ENCODE peak calls at places on chromosomes 5 and 9, in ten cellular contexts. Z, S, Q, D, U, V, C, G, H and T are unnamed samples.

GRCh38 chr9:129558551-129559505 is 62.1 kb downstream of the C9orf50 start:
- DNase-seq in H (no peak), Q (no peak), G (no peak), Z (no peak), V (no peak), C (no peak), S (no peak), D (no peak), U (peak), T (peak)

GRCh38 chr5:122141751-122142150 is 12.4 kb downstream of the ZNF474 start:
- DNase-seq in S (no peak), Z (no peak), V (no peak), D (no peak), C (no peak), Q (no peak), U (no peak), H (peak), G (peak), T (no peak)

GRCh38 chr9:89495824-89496555 is 1.9 kb downstream of the SEMA4D start:
- DNase-seq in Q (no peak), G (no peak), Z (no peak), D (no peak), U (no peak), C (no peak), S (no peak), V (no peak), H (no peak), T (peak)

GRCh38 chr5:171418982-171419662 is at the start of gene FGF18:
- DNase-seq in S (no peak), Z (no peak), D (peak), V (no peak), Q (peak), C (peak), G (peak), U (no peak), H (no peak), T (no peak)

GRCh38 chr9:107730691-107731090 is 241.1 kb upstream of the KLF4 start:
- DNase-seq in Z (no peak), V (no peak), S (no peak), D (no peak), U (no peak), C (no peak), Q (no peak), H (no peak), G (no peak), T (no peak)

GRCh38 chr5:164649266-164649665 is 1143.8 kb downstream of the MAT2B start:
- DNase-seq in V (no peak), U (no peak), Z (no peak), D (no peak), C (no peak), Q (no peak), S (no peak), H (peak), G (no peak), T (no peak)

GRCh38 chr9:113187935-113188595 is 33.0 kb downstream of the FKBP15 start:
- DNase-seq in H (peak), Q (peak), D (no peak), U (peak), G (peak), C (no peak), V (peak), S (peak), Z (no peak), T (no peak)

GRCh38 chr5:157252741-157253465 is 13.0 kb upstream of the CYFIP2 start:
- DNase-seq in G (peak), D (peak), H (peak), U (no peak), Q (no peak), C (no peak), V (no peak), S (no peak), Z (peak), T (peak)

GRCh38 chr5:143404416-143405062 is 1.1 kb upstream of the NR3C1 start:
- DNase-seq in Z (peak), Q (no peak), U (peak), S (peak), V (peak), G (peak), C (peak), H (peak), D (peak), T (peak)

GRCh38 chr5:112329429-112330090 is 89.5 kb downstream of the EPB41L4A start:
- DNase-seq in U (no peak), G (no peak), H (no peak), S (no peak), Q (no peak), V (no peak), D (peak), Z (no peak), C (no peak), T (no peak)

GRCh38 chr9:107178302-107178701 is 104.8 kb upstream of the RAD23B start:
- DNase-seq in Z (no peak), C (no peak), Q (no peak), S (no peak), D (no peak), V (no peak), H (no peak), G (peak), U (no peak), T (no peak)

GRCh38 chr9:106864533-106865143 is 1.7 kb downstream of the ZNF462 start:
- DNase-seq in G (peak), Z (no peak), U (no peak), V (no peak), Q (no peak), S (no peak), C (peak), D (no peak), H (no peak), T (no peak)

GRCh38 chr5:27353970-27354369 is 315.6 kb upstream of the CDH9 start:
- DNase-seq in C (no peak), V (no peak), S (no peak), H (no peak), Q (no peak), U (no peak), G (no peak), Z (no peak), D (no peak), T (no peak)

GRCh38 chr5:161481922-161482321 is 64.6 kb downstream of the GABRB2 start:
- DNase-seq in G (no peak), Q (no peak), H (no peak), U (no peak), V (no peak), C (no peak), D (no peak), S (no peak), Z (no peak), T (no peak)

GRCh38 chr5:172765766-172766286 is 5.2 kb downstream of the DUSP1 start:
- DNase-seq in H (no peak), U (no peak), C (no peak), S (peak), Q (no peak), V (no peak), Z (no peak), D (no peak), G (no peak), T (no peak)

GRCh38 chr9:79763861-79764260 is 192.1 kb downstream of the TLE4 start:
- DNase-seq in S (no peak), G (no peak), C (peak), Z (no peak), V (no peak), H (no peak), U (no peak), Q (no peak), D (no peak), T (no peak)

GRCh38 chr5:33931136-33931535 is 5.0 kb upstream of the RXFP3 start:
- DNase-seq in G (no peak), D (no peak), U (no peak), Q (no peak), C (no peak), V (no peak), H (no peak), Z (no peak), S (no peak), T (no peak)

GRCh38 chr9:127876764-127877562 is 512 bp downstream of the AK1 start:
- DNase-seq in D (no peak), U (peak), H (no peak), V (no peak), Z (no peak), G (peak), C (no peak), Q (no peak), S (no peak), T (peak)

GRCh38 chr9:135010363-135010860 is 77.1 kb upstream of the OLFM1 start:
- DNase-seq in H (no peak), D (no peak), V (no peak), C (no peak), U (no peak), S (no peak), G (no peak), Q (no peak), Z (no peak), T (no peak)

GRCh38 chr5:167754501-167754941 is 536.9 kb upstream of the WWC1 start:
- DNase-seq in V (no peak), U (no peak), Q (no peak), C (no peak), S (peak), G (peak), Z (no peak), H (peak), D (no peak), T (peak)

GRCh38 chr9:102428305-102428704 is 566.8 kb upstream of the CYLC2 start:
- DNase-seq in D (no peak), V (no peak), S (no peak), U (no peak), Z (no peak), Q (no peak), C (no peak), H (no peak), G (no peak), T (no peak)

GRCh38 chr5:119358901-119359603 is 3.2 kb downstream of the TNFAIP8 start:
- DNase-seq in Z (no peak), Q (no peak), G (no peak), V (no peak), C (no peak), D (no peak), S (no peak), H (no peak), U (no peak), T (no peak)

GRCh38 chr5:68458416-68458815 is 242.9 kb downstream of the PIK3R1 start:
- DNase-seq in S (no peak), G (no peak), V (no peak), D (peak), Z (no peak), Q (no peak), H (no peak), C (no peak), U (no peak), T (no peak)

GRCh38 chr9:74497750-74498615 is 848 bp downstream of the RORB start:
- DNase-seq in D (peak), U (peak), G (peak), Q (no peak), C (no peak), V (no peak), H (no peak), Z (no peak), S (no peak), T (peak)

GRCh38 chr5:142426676-142427364 is 102.0 kb upstream of the SPRY4 start:
- DNase-seq in V (no peak), S (no peak), Z (no peak), G (no peak), Q (no peak), U (no peak), D (no peak), H (no peak), C (no peak), T (no peak)

GRCh38 chr5:40909233-40909632 is at the start of gene C7:
- DNase-seq in U (no peak), D (no peak), V (no peak), S (no peak), Z (no peak), Q (no peak), H (no peak), C (no peak), G (no peak), T (no peak)

GRCh38 chr5:178114325-178115135 is 1.2 kb downstream of the N4BP3 start:
- DNase-seq in U (peak), S (no peak), G (no peak), H (no peak), V (peak), C (no peak), Q (no peak), D (peak), Z (no peak), T (peak)

GRCh38 chr5:100623719-100624118 is 88.5 kb downstream of the FAM174A start:
- DNase-seq in S (no peak), Q (no peak), U (no peak), C (peak), Z (no peak), G (peak), V (peak), H (peak), D (no peak), T (no peak)

GRCh38 chr9:117936185-117936758 is 232.1 kb downstream of the TLR4 start:
- DNase-seq in H (no peak), S (no peak), V (peak), Z (no peak), G (no peak), Q (no peak), U (no peak), C (no peak), D (no peak), T (no peak)

GRCh38 chr9:73073337-73074175 is 78.1 kb upstream of the ANXA1 start:
- DNase-seq in S (no peak), U (no peak), C (no peak), Q (no peak), G (peak), H (no peak), D (no peak), Z (no peak), V (no peak), T (no peak)

GRCh38 chr5:23139338-23140171 is 286.4 kb upstream of the CDH12 start:
- DNase-seq in H (peak), Z (no peak), Q (peak), G (no peak), U (no peak), S (no peak), C (peak), V (peak), D (no peak), T (peak)